ENCODE peak calls at places on chromosomes 2 and 18, in nine cellular contexts. J is endothelial cell of umbilical vein, Q is adrenal gland, V is GM23338, X is neural progenitor cell, O is body of pancreas, A is endothelial cell, T is tibial artery, B is AG04449. G is an unnamed sample.

GRCh38 chr2:37332560-37332959 is 7.9 kb upstream of the PRKD3 start:
- DNase-seq in V (no peak), X (no peak), J (no peak), Q (no peak), T (no peak), B (no peak), A (no peak), O (no peak), G (no peak)

GRCh38 chr2:224151680-224152310 is 112.7 kb upstream of the SERPINE2 start:
- DNase-seq in B (no peak), V (peak), J (no peak), X (no peak), Q (no peak), T (no peak), A (no peak), O (no peak), G (no peak)

GRCh38 chr2:42202299-42203008 is 33.3 kb downstream of the EML4 start:
- DNase-seq in O (no peak), T (no peak), B (no peak), A (no peak), Q (no peak), X (no peak), J (no peak), V (no peak), G (no peak)

GRCh38 chr2:126935774-126936173 is 37.1 kb downstream of the TEX51 start:
- DNase-seq in X (no peak), B (no peak), A (no peak), Q (no peak), V (no peak), J (no peak), T (no peak), O (no peak), G (no peak)

GRCh38 chr18:66646622-66647021 is 42.7 kb upstream of the CDH19 start:
- DNase-seq in J (peak), X (no peak), V (no peak), Q (no peak), O (no peak), B (no peak), T (no peak), A (no peak), G (no peak)

GRCh38 chr2:232321156-232321816 is 57.3 kb upstream of the ALPP start:
- DNase-seq in Q (no peak), A (no peak), J (no peak), B (no peak), O (no peak), X (peak), V (peak), T (no peak), G (no peak)

GRCh38 chr2:148048475-148049221 is 27.8 kb downstream of the MBD5 start:
- DNase-seq in J (no peak), V (no peak), A (no peak), B (no peak), O (no peak), Q (no peak), T (no peak), X (no peak), G (peak)

GRCh38 chr2:179377296-179377695 is 112.7 kb upstream of the SESTD1 start:
- DNase-seq in X (no peak), A (no peak), V (no peak), T (no peak), Q (no peak), J (no peak), B (no peak), O (no peak), G (no peak)

GRCh38 chr18:60007641-60008040 is 107.8 kb downstream of the PMAIP1 start:
- DNase-seq in T (no peak), Q (no peak), A (no peak), O (no peak), X (no peak), V (no peak), J (no peak), B (no peak), G (no peak)

GRCh38 chr2:12006841-12007240 is 260.4 kb downstream of the LPIN1 start:
- DNase-seq in A (peak), Q (no peak), B (no peak), T (no peak), X (peak), O (no peak), J (peak), V (peak), G (no peak)

GRCh38 chr2:20062615-20063545 is 11.5 kb upstream of the LAPTM4A start:
- DNase-seq in V (no peak), Q (no peak), A (no peak), B (peak), O (no peak), T (peak), X (no peak), J (no peak), G (no peak)

GRCh38 chr18:27778441-27778840 is 398.5 kb downstream of the CDH2 start:
- DNase-seq in Q (no peak), V (peak), O (no peak), J (peak), T (no peak), A (no peak), B (no peak), X (peak), G (no peak)

GRCh38 chr2:25387479-25388449 is 46.0 kb upstream of the DNMT3A start:
- DNase-seq in Q (peak), O (no peak), T (no peak), A (no peak), X (no peak), J (no peak), V (no peak), B (no peak), G (no peak)

GRCh38 chr2:233800231-233800630 is 22.1 kb downstream of the MROH2A start:
- DNase-seq in V (no peak), J (no peak), T (no peak), Q (peak), A (no peak), O (no peak), B (no peak), X (no peak), G (no peak)

GRCh38 chr2:132460781-132461180 is 44.2 kb downstream of the GPR39 start:
- DNase-seq in B (no peak), O (no peak), A (no peak), V (no peak), Q (no peak), J (no peak), T (no peak), X (no peak), G (no peak)

GRCh38 chr2:192500550-192501200 is 305.9 kb upstream of the TMEFF2 start:
- DNase-seq in B (no peak), T (no peak), A (no peak), Q (no peak), J (no peak), O (no peak), X (no peak), V (no peak), G (no peak)

GRCh38 chr2:99066075-99066557 is 75.4 kb upstream of the C2orf15 start:
- DNase-seq in T (no peak), J (peak), Q (no peak), B (no peak), V (peak), X (peak), A (peak), O (peak), G (peak)
- TF ChIP-seq CTCF in T (no peak), J (peak), Q (peak), B (peak), V (peak), X (peak), A (peak), O (peak), G (peak)

GRCh38 chr2:2940702-2941655 is 436.6 kb downstream of the EIPR1 start:
- DNase-seq in A (no peak), Q (no peak), V (no peak), X (no peak), T (no peak), O (no peak), J (no peak), B (no peak), G (no peak)

GRCh38 chr2:2938481-2938880 is 439.1 kb downstream of the EIPR1 start:
- DNase-seq in J (no peak), X (no peak), T (no peak), A (no peak), B (no peak), Q (no peak), O (no peak), V (no peak), G (no peak)

GRCh38 chr2:2940061-2940460 is 437.6 kb downstream of the EIPR1 start:
- DNase-seq in Q (no peak), O (no peak), X (no peak), J (no peak), V (no peak), T (no peak), B (no peak), A (no peak), G (no peak)

GRCh38 chr2:2942225-2942624 is 435.4 kb downstream of the EIPR1 start:
- DNase-seq in O (no peak), J (no peak), A (no peak), T (no peak), Q (no peak), B (no peak), X (no peak), V (no peak), G (no peak)

GRCh38 chr2:2939078-2939795 is 438.4 kb downstream of the EIPR1 start:
- DNase-seq in A (no peak), J (no peak), Q (no peak), O (no peak), B (no peak), T (no peak), X (no peak), V (no peak), G (no peak)
- TF ChIP-seq CTCF in A (no peak), J (no peak), Q (no peak), O (no peak), B (no peak), T (no peak), X (no peak), V (no peak), G (no peak)

DNA sequence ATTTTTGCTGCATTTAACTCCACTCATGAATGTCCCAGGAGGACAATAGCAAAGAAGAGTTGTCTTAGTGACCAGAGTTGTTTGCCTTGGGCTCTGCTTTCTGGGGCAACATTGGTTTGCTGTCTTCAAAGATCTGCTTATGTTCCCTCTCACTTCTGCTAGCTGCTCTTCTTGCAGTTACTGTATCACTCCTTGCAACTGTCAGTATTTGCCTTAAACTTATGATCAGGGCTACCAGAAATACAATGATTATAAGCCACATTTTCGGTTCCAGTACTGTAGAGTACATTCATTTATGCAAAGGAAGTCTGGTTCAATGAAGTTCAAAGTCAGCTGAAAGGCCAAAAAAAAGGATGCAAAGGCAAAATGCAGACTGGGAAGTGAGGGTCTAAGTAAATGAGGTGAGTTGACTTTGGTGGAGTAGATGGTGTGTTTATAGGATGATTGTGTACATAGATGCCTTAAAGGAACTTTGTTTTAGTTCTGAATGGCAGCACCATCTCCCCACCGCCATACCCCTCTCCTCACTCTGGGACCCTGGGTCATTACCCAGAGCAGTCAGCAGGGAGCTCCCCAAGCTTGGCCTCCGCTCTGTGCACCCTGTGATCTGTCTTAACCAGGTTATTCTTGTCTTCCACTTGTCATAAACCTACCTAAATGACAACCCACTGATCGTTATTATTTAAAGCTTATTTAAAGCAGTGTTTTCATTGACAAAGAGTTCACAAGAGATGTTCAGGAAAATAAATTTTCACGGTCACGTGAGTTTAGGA is 236.0 kb downstream of the DOK6 start:
- DNase-seq in B (no peak), V (peak), Q (no peak), J (peak), X (peak), T (no peak), A (peak), O (no peak), G (peak)
- TF ChIP-seq CTCF in B (peak), V (peak), Q (no peak), J (no peak), X (peak), T (no peak), A (no peak), O (peak), G (peak)

DNA sequence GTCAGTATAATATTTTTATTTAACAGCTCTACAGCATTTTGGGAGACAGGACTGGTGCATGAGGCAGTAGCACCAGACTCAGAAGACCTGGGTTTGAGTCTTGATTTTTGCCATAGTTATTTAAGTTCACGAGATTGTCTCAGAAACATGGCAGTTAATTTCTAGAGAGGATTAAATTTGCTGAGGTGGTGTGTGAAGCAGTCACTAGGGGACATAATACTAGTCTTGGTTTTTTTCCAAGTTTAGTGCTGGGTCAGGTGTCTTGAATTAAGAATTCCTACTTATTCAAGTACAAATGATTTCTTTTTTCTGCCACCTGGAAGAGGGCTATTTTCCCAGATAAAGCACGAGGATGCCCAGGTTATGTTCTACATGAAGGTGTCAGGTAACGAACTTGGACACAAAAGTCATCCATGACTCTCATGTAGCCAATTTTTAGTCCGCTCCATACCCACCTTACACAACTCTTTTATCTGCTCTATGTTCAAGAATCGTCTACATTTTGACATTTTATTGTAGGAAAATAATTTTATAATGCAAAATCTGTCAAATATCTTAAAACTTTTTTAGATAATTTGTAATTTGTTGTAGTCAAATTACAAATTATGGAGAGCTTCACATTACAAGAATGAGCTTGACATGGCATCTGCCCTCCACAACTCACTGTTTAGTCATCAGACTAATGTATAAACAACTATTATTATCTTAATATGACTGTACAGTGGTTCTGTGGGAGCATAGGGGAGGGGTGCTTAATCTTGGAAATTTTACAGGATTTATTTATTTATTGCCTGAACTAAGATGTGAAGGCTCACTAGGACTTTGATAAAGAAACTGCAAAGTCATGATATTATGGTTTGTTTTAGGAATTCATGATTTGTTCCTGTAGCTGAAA is 1.6 kb downstream of the MARCHF7 start:
- DNase-seq in Q (no peak), O (no peak), X (no peak), J (peak), T (no peak), A (no peak), V (no peak), B (no peak), G (no peak)
- TF ChIP-seq CTCF in Q (no peak), O (no peak), X (no peak), J (no peak), T (no peak), A (no peak), V (no peak), B (no peak), G (no peak)

GRCh38 chr18:75248426-75249191 is 38.0 kb downstream of the TSHZ1 start:
- DNase-seq in V (no peak), J (no peak), O (no peak), B (no peak), T (no peak), X (no peak), A (no peak), Q (no peak), G (no peak)

GRCh38 chr18:75244914-75245313 is 34.3 kb downstream of the TSHZ1 start:
- DNase-seq in Q (no peak), T (no peak), X (no peak), J (no peak), V (no peak), B (no peak), O (no peak), A (no peak), G (no peak)

GRCh38 chr18:75249192-75249551 is 38.6 kb downstream of the TSHZ1 start:
- DNase-seq in O (no peak), X (no peak), A (no peak), Q (no peak), V (no peak), B (no peak), J (no peak), T (no peak), G (no peak)

GRCh38 chr18:75247601-75248421 is 37.2 kb downstream of the TSHZ1 start:
- DNase-seq in T (no peak), X (no peak), Q (no peak), V (no peak), J (peak), A (no peak), B (no peak), O (no peak), G (no peak)

DNA sequence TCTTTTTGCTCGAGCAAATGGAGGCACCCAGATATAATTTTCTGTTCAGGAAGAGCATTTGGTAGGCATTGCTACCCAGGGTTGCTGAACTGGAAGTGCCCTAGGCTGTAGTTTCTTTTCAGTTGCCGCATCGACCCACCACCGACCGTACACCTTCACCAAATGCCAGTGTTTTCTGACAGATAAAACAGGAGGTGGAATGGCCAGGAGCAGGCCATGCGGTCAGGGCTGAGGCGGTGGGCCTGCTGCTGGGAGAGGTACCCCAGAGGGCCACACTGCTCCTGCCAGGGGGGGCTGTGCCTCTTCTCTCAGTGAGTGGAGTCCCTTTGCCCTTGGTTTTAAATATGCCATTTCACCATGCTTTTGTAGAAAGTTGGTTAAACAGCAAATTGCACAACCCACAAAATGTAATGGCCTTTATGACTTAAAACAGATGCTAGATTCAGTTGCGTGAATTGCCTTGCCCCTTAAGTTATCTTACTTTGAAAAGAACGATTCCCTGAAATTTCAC is 36.5 kb downstream of the TSHZ1 start:
- DNase-seq in B (no peak), T (no peak), V (no peak), O (no peak), J (no peak), Q (no peak), X (no peak), A (no peak), G (peak)
- TF ChIP-seq CTCF in B (no peak), T (no peak), V (no peak), O (no peak), J (no peak), Q (no peak), X (no peak), A (no peak), G (no peak)

GRCh38 chr2:204977914-204978313 is 432.6 kb downstream of the PARD3B start:
- DNase-seq in A (no peak), Q (no peak), J (no peak), O (no peak), B (no peak), V (peak), X (peak), T (no peak), G (no peak)
- TF ChIP-seq CTCF in A (no peak), Q (no peak), J (no peak), O (no peak), B (no peak), V (peak), X (peak), T (no peak), G (no peak)

G was measured in GM10248.